ENCODE peak calls at places on chromosome 16, in five cellular contexts. Q is prostate gland, C is IMR-90, N is heart left ventricle, B is body of pancreas. S is an unnamed sample.

GRCh38 chr16:49855280-49855821 is 561 bp downstream of the ZNF423 start:
- DNase-seq in Q (peak; percentile 84), B (peak; percentile 90), C (peak; percentile 31), N (peak; percentile 91), S (peak; percentile 94)

GRCh38 chr16:17327671-17328335 is 143.0 kb downstream of the XYLT1 start:
- DNase-seq in Q (no peak), N (no peak), B (no peak), C (peak; percentile 8), S (peak; percentile 12)

GRCh38 chr16:48235058-48235555 is 9.0 kb upstream of the LONP2 start:
- DNase-seq in N (no peak), C (no peak), Q (no peak), B (no peak), S (no peak)

GRCh38 chr16:20763461-20764232 is at the start of gene ACSM3:
- DNase-seq in N (no peak), C (peak; percentile 76), Q (peak; percentile 87), B (peak; percentile 88), S (peak; percentile 85)

GRCh38 chr16:54346046-54346445 is 59.5 kb upstream of the IRX3 start:
- DNase-seq in B (no peak), C (no peak), Q (no peak), N (no peak), S (no peak)

GRCh38 chr16:50193594-50193993 is 40.5 kb downstream of the TENT4B start:
- DNase-seq in N (no peak), C (peak; percentile 16), Q (no peak), B (no peak), S (no peak)

GRCh38 chr16:31508706-31509523 is 724 bp upstream of the RUSF1 start:
- DNase-seq in Q (no peak), B (no peak), N (no peak), C (peak; percentile 56), S (no peak)

GRCh38 chr16:24009060-24009459 is 173.3 kb downstream of the PRKCB start:
- DNase-seq in B (no peak), C (no peak), Q (no peak), N (no peak), S (no peak)

GRCh38 chr16:24015923-24016322 is 180.1 kb downstream of the PRKCB start:
- DNase-seq in C (no peak), Q (no peak), N (no peak), B (no peak), S (no peak)

GRCh38 chr16:5512037-5512436 is 414.4 kb upstream of the EEF2KMT start:
- DNase-seq in N (no peak), B (no peak), Q (no peak), C (no peak), S (no peak)

GRCh38 chr16:77807-78443 is at the start of gene MPG:
- DNase-seq in C (peak; percentile 72), Q (peak; percentile 80), B (peak; percentile 88), N (peak; percentile 92), S (peak; percentile 95)

GRCh38 chr16:35210681-35211433 is 1751.4 kb downstream of the TP53TG3F start:
- DNase-seq in Q (no peak), N (no peak), C (no peak), B (no peak), S (no peak)

GRCh38 chr16:80718480-80719220 is 85.7 kb downstream of the CDYL2 start:
- DNase-seq in C (peak; percentile 22), B (peak; percentile 81), N (no peak), Q (peak; percentile 89), S (no peak)

GRCh38 chr16:87297918-87298631 is 19.1 kb downstream of the C16orf95 start:
- DNase-seq in N (no peak), C (peak; percentile 10), B (peak; percentile 34), Q (no peak), S (no peak)

GRCh38 chr16:88936913-88937666 is 39.9 kb downstream of the CBFA2T3 start:
- DNase-seq in Q (no peak), N (no peak), C (no peak), B (no peak), S (no peak)

GRCh38 chr16:48497932-48498760 is 111.8 kb downstream of the N4BP1 start:
- DNase-seq in B (peak; percentile 43), Q (no peak), N (no peak), C (no peak), S (no peak)

GRCh38 chr16:83953796-83954576 is 946 bp downstream of the OSGIN1 start:
- DNase-seq in Q (peak; percentile 49), N (no peak), C (peak; percentile 32), B (peak; percentile 43), S (no peak)

GRCh38 chr16:71846443-71846842 is 667 bp downstream of the ATXN1L start:
- DNase-seq in B (no peak), N (no peak), C (no peak), Q (no peak), S (peak; percentile 66)

GRCh38 chr16:10598157-10598556 is 17.8 kb upstream of the EMP2 start:
- DNase-seq in N (peak; percentile 77), C (no peak), B (peak; percentile 26), Q (no peak), S (no peak)

GRCh38 chr16:19837984-19838707 is 46.5 kb downstream of the GPRC5B start:
- DNase-seq in Q (no peak), B (no peak), C (no peak), N (no peak), S (no peak)

GRCh38 chr16:86030116-86030515 is 131.2 kb downstream of the IRF8 start:
- DNase-seq in B (peak; percentile 2), C (no peak), Q (no peak), N (no peak), S (peak; percentile 42)

GRCh38 chr16:54718376-54718775 is 212.3 kb upstream of the IRX5 start:
- DNase-seq in Q (no peak), N (no peak), B (no peak), C (no peak), S (no peak)

GRCh38 chr16:11629071-11630030 is 38.9 kb upstream of the SNN start:
- DNase-seq in N (peak; percentile 64), B (peak; percentile 60), C (peak; percentile 41), Q (no peak), S (peak; percentile 78)

GRCh38 chr16:15642557-15643452 is at the start of gene MARF1:
- DNase-seq in N (peak; percentile 99), Q (peak; percentile 98), B (peak; percentile 99), C (peak; percentile 90), S (peak; percentile 99)

GRCh38 chr16:89257281-89257731 is 39.8 kb downstream of the ZNF778 start:
- DNase-seq in C (no peak), B (no peak), Q (no peak), N (no peak), S (no peak)

DNA sequence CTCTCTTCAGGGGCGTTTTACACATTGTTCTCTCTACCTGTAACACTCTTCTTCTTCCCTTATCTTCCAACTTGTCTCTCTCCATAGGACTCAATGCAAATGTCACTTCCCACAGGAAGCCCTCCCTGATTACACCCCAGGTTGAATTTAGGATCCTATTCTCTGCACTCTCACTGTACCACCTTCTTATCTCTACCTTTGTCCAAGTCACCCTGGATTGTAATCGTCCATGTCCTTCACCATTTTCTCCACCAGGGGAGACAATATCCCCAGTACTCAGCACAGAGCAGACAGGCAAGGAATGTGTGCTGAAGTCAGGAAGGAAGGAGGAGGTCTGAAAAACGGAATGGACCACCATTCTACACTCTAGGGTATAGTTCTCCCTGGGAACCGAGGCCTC is 14.1 kb downstream of the C16orf82 start:
- DNase-seq in B (no peak), C (no peak), Q (no peak), N (no peak), S (no peak)
- TF ChIP-seq CTCF in B (peak; percentile 12), C (peak; percentile 31), Q (no peak), N (peak; percentile 25), S (no peak)

GRCh38 chr16:4142268-4142667 is 26.0 kb upstream of the ADCY9 start:
- DNase-seq in B (no peak), Q (no peak), C (no peak), N (no peak), S (no peak)
- H3K27ac ChIP-seq in B (no peak overlapping the region), Q (no peak overlapping the region), C (no peak overlapping the region), N (no peak overlapping the region), S (no peak overlapping the region)

GRCh38 chr16:78686601-78687000 is 587.1 kb downstream of the WWOX start:
- DNase-seq in Q (no peak), N (no peak), C (no peak), B (no peak), S (no peak)
- H3K4me1 ChIP-seq in Q (no peaks in the 10 kb centered on the region), N (peaks cover 15% of the 10 kb centered on the region), C (no peaks in the 10 kb centered on the region), B (no peaks in the 10 kb centered on the region), S (no peaks in the 10 kb centered on the region)

DNA sequence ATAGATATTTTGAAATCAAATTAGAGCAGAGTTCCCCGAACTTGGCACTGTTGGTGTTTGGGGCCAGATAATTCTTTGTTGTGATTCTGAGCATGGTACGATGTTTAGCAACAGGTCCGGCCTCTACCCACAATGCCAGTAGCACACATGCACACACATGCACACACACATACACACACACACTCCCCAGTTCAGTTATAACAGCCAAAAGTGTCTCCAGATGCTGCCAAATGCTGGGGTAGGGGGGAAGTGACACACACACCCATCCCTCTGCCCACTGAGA is 96.8 kb upstream of the PSMD7 start:
- DNase-seq in N (no peak), B (no peak), Q (no peak), C (no peak), S (no peak)
- TF ChIP-seq CTCF in N (no peak), B (no peak), Q (no peak), C (no peak), S (no peak)

GRCh38 chr16:66695474-66695934 is 1.0 kb downstream of the CMTM4 start:
- DNase-seq in N (no peak), Q (peak; percentile 31), B (no peak), C (no peak), S (no peak)
- H3K27ac ChIP-seq in N (no peak overlapping the region), Q (peak overlapping the region; percentile 90), B (peak overlapping the region; percentile 79), C (no peak overlapping the region), S (peak overlapping the region; percentile 57)